ENCODE peak calls at places on chromosomes 13 and 19, in ten cellular contexts. Y is heart right ventricle, R is left colon, O is germinal center, M is sigmoid colon, G is neural crest cell, Z is body of pancreas, Q is right lobe of liver, H is NCI-H2029, B is posterior vena cava. P is an unnamed sample.

GRCh38 chr13:76380436-76381065 is 505.7 kb downstream of the KCTD12 start:
- DNase-seq in Y (no peak), R (no peak), O (no peak), M (no peak), G (no peak), Z (no peak), Q (no peak), H (no peak), B (no peak), P (no peak)

GRCh38 chr13:113941571-113942191 is 32.2 kb downstream of the C13orf46 start:
- DNase-seq in Y (no peak), R (no peak), O (no peak), M (peak), G (no peak), Z (no peak), Q (peak), H (no peak), B (peak), P (peak)

GRCh38 chr19:54420383-54421168 is 5.3 kb downstream of the TTYH1 start:
- DNase-seq in Y (peak), R (no peak), O (no peak), M (peak), G (peak), Z (peak), Q (no peak), H (no peak), B (peak), P (no peak)

GRCh38 chr13:113962975-113963374 is 10.9 kb downstream of the C13orf46 start:
- DNase-seq in Y (peak), R (no peak), O (no peak), M (peak), G (no peak), Z (no peak), Q (peak), H (no peak), B (peak), P (no peak)

GRCh38 chr19:46081928-46082727 is 41.3 kb upstream of the IGFL4 start:
- DNase-seq in Y (no peak), R (no peak), O (peak), M (no peak), G (peak), Z (peak), Q (no peak), H (peak), B (no peak), P (peak)

GRCh38 chr19:1264801-1265610 is 4.1 kb upstream of the CIRBP start:
- DNase-seq in Y (peak), R (peak), O (peak), M (peak), G (no peak), Z (peak), Q (peak), H (no peak), B (peak), P (peak)

GRCh38 chr19:53980553-53981407 is 10.7 kb upstream of the CACNG6 start:
- DNase-seq in Y (no peak), R (no peak), O (no peak), M (no peak), G (no peak), Z (no peak), Q (no peak), H (no peak), B (no peak), P (peak)

GRCh38 chr13:24693862-24694471 is 13.8 kb downstream of the ATP12A start:
- DNase-seq in Y (no peak), R (no peak), O (peak), M (no peak), G (peak), Z (peak), Q (no peak), H (peak), B (peak), P (peak)

GRCh38 chr19:888615-889385 is 4.2 kb downstream of the MED16 start:
- DNase-seq in Y (no peak), R (no peak), O (no peak), M (no peak), G (no peak), Z (no peak), Q (no peak), H (no peak), B (no peak), P (no peak)

GRCh38 chr19:39745645-39746044 is 7.8 kb upstream of the CLC start:
- DNase-seq in Y (no peak), R (no peak), O (no peak), M (no peak), G (no peak), Z (no peak), Q (no peak), H (no peak), B (no peak), P (no peak)

GRCh38 chr13:109140777-109141354 is 511.5 kb downstream of the MYO16 start:
- DNase-seq in Y (no peak), R (no peak), O (no peak), M (no peak), G (no peak), Z (no peak), Q (no peak), H (peak), B (no peak), P (no peak)

GRCh38 chr19:42311612-42312160 is 1.4 kb upstream of the TMEM145 start:
- DNase-seq in Y (no peak), R (no peak), O (no peak), M (no peak), G (no peak), Z (no peak), Q (no peak), H (no peak), B (no peak), P (no peak)

GRCh38 chr19:13011653-13012389 is 16.5 kb downstream of the NFIX start:
- DNase-seq in Y (no peak), R (no peak), O (no peak), M (no peak), G (no peak), Z (no peak), Q (no peak), H (no peak), B (no peak), P (no peak)

GRCh38 chr19:5228932-5229777 is 111.5 kb downstream of the PTPRS start:
- DNase-seq in Y (no peak), R (no peak), O (no peak), M (no peak), G (no peak), Z (no peak), Q (no peak), H (no peak), B (no peak), P (no peak)

GRCh38 chr13:114010401-114011101 is 36.7 kb upstream of the C13orf46 start:
- DNase-seq in Y (no peak), R (peak), O (no peak), M (peak), G (no peak), Z (no peak), Q (peak), H (no peak), B (no peak), P (no peak)

GRCh38 chr19:17436094-17436873 is 12.2 kb downstream of the TMEM221 start:
- DNase-seq in Y (no peak), R (no peak), O (no peak), M (no peak), G (no peak), Z (no peak), Q (no peak), H (no peak), B (no peak), P (no peak)

GRCh38 chr13:21637296-21637695 is 33.3 kb upstream of the MICU2 start:
- DNase-seq in Y (no peak), R (peak), O (no peak), M (no peak), G (no peak), Z (peak), Q (no peak), H (peak), B (no peak), P (peak)

GRCh38 chr13:102774210-102774560 is 599 bp upstream of the TEX30 start:
- DNase-seq in Y (peak), R (no peak), O (no peak), M (no peak), G (no peak), Z (no peak), Q (peak), H (no peak), B (no peak), P (no peak)

GRCh38 chr19:45103625-45104319 is 10.8 kb downstream of the PPP1R37 start:
- DNase-seq in Y (peak), R (no peak), O (peak), M (no peak), G (no peak), Z (no peak), Q (no peak), H (peak), B (no peak), P (no peak)

GRCh38 chr19:51330366-51330765 is 11.6 kb downstream of the VSIG10L start:
- DNase-seq in Y (no peak), R (no peak), O (no peak), M (no peak), G (no peak), Z (no peak), Q (no peak), H (no peak), B (no peak), P (no peak)

GRCh38 chr19:51688665-51689571 is 4.2 kb upstream of the SPACA6 start:
- DNase-seq in Y (peak), R (peak), O (no peak), M (peak), G (peak), Z (peak), Q (peak), H (peak), B (peak), P (peak)

GRCh38 chr13:40981361-40981760 is 37.8 kb downstream of the ELF1 start:
- DNase-seq in Y (no peak), R (no peak), O (no peak), M (no peak), G (no peak), Z (no peak), Q (no peak), H (no peak), B (no peak), P (no peak)

GRCh38 chr19:648904-649733 is 9.4 kb downstream of the FGF22 start:
- DNase-seq in Y (peak), R (no peak), O (no peak), M (no peak), G (no peak), Z (no peak), Q (no peak), H (no peak), B (no peak), P (no peak)

GRCh38 chr13:47298506-47298905 is 401.7 kb upstream of the HTR2A start:
- DNase-seq in Y (no peak), R (no peak), O (no peak), M (no peak), G (no peak), Z (no peak), Q (no peak), H (no peak), B (no peak), P (no peak)

GRCh38 chr19:18541258-18541991 is 1.9 kb downstream of the FKBP8 start:
- DNase-seq in Y (no peak), R (no peak), O (no peak), M (no peak), G (no peak), Z (no peak), Q (no peak), H (no peak), B (no peak), P (no peak)

GRCh38 chr13:101624210-101624922 is 171.9 kb downstream of the ITGBL1 start:
- DNase-seq in Y (no peak), R (no peak), O (no peak), M (no peak), G (no peak), Z (no peak), Q (no peak), H (no peak), B (no peak), P (no peak)

GRCh38 chr19:48491793-48492123 is 19.9 kb downstream of the LMTK3 start:
- DNase-seq in Y (no peak), R (no peak), O (no peak), M (no peak), G (no peak), Z (no peak), Q (no peak), H (no peak), B (no peak), P (no peak)

GRCh38 chr13:42420304-42420703 is 148.4 kb downstream of the AKAP11 start:
- DNase-seq in Y (no peak), R (no peak), O (no peak), M (no peak), G (no peak), Z (no peak), Q (no peak), H (no peak), B (no peak), P (no peak)

GRCh38 chr13:113747291-113747833 is 11.7 kb upstream of the TMEM255B start:
- DNase-seq in Y (no peak), R (no peak), O (no peak), M (no peak), G (no peak), Z (no peak), Q (peak), H (no peak), B (peak), P (no peak)

GRCh38 chr13:113639661-113640262 is 18.2 kb downstream of the ATP4B start:
- DNase-seq in Y (no peak), R (no peak), O (no peak), M (peak), G (no peak), Z (no peak), Q (no peak), H (no peak), B (peak), P (no peak)

GRCh38 chr13:60591348-60591747 is 194.3 kb downstream of the TDRD3 start:
- DNase-seq in Y (no peak), R (no peak), O (no peak), M (no peak), G (no peak), Z (no peak), Q (no peak), H (no peak), B (no peak), P (no peak)

GRCh38 chr19:9431475-9431874 is 3.9 kb downstream of the ZNF266 start:
- DNase-seq in Y (peak), R (no peak), O (peak), M (no peak), G (peak), Z (no peak), Q (no peak), H (no peak), B (no peak), P (peak)

GRCh38 chr19:17703823-17704463 is 15.3 kb upstream of the MAP1S start:
- DNase-seq in Y (peak), R (no peak), O (peak), M (no peak), G (peak), Z (peak), Q (no peak), H (no peak), B (peak), P (peak)

GRCh38 chr13:44826586-44827350 is 162.5 kb downstream of the NUFIP1 start:
- DNase-seq in Y (no peak), R (no peak), O (no peak), M (no peak), G (no peak), Z (no peak), Q (no peak), H (no peak), B (no peak), P (no peak)

GRCh38 chr19:43812689-43813088 is 10.4 kb upstream of the LYPD5 start:
- DNase-seq in Y (no peak), R (no peak), O (no peak), M (no peak), G (no peak), Z (no peak), Q (no peak), H (no peak), B (no peak), P (no peak)

GRCh38 chr19:8213827-8214672 is 4.9 kb downstream of the CERS4 start:
- DNase-seq in Y (no peak), R (no peak), O (no peak), M (no peak), G (no peak), Z (no peak), Q (no peak), H (no peak), B (no peak), P (no peak)

GRCh38 chr19:8515317-8515716 is 1.4 kb upstream of the ZNF414 start:
- DNase-seq in Y (no peak), R (no peak), O (no peak), M (no peak), G (no peak), Z (no peak), Q (no peak), H (no peak), B (no peak), P (no peak)

GRCh38 chr13:94325660-94326059 is 153.8 kb downstream of the DCT start:
- DNase-seq in Y (no peak), R (no peak), O (no peak), M (no peak), G (no peak), Z (no peak), Q (no peak), H (no peak), B (no peak), P (no peak)